ENCODE peak calls at places on chromosomes 4 and X, in eight cellular contexts. C is heart left ventricle, X is tibial artery, G is esophagus muscularis mucosa, S is aorta, O is IMR-90, P is GM23248, H is esophagus squamous epithelium. R is an unnamed sample. For H3K4me1, the result is how much of the 10 kb centered on the place peaks cover.

GRCh38 chrX:153727108-153727931 is 2.7 kb downstream of the ABCD1 start:
- DNase-seq in C (peak), X (peak), S (peak), G (no peak), H (no peak), O (no peak), P (peak), R (no peak)

GRCh38 chr4:71380721-71381120 is 41.9 kb downstream of the SLC4A4 start:
- DNase-seq in P (peak), G (no peak), H (no peak), X (no peak), C (no peak), O (peak), S (no peak), R (no peak)

GRCh38 chrX:120456973-120457372 is 12.1 kb downstream of the LAMP2 start:
- DNase-seq in P (peak), S (no peak), H (no peak), O (peak), X (no peak), C (no peak), G (no peak), R (no peak)

GRCh38 chrX:2500681-2501151 is at the start of the genes DHRSX and ZBED1:
- DNase-seq in X (no peak), H (no peak), C (peak), S (peak), P (peak), O (no peak), G (no peak), R (no peak)

GRCh38 chr4:1218892-1219552 is 29.9 kb downstream of the CTBP1 start:
- DNase-seq in X (no peak), G (no peak), P (no peak), C (no peak), S (no peak), H (no peak), O (no peak), R (no peak)

GRCh38 chr4:103948244-103949018 is 228.6 kb upstream of the TACR3 start:
- DNase-seq in X (no peak), O (no peak), H (no peak), S (no peak), P (no peak), G (no peak), C (no peak), R (no peak)

GRCh38 chr4:156223985-156224384 is 270.3 kb upstream of the CTSO start:
- DNase-seq in C (no peak), O (no peak), H (no peak), G (no peak), P (no peak), S (no peak), X (no peak), R (peak)

GRCh38 chr4:23602720-23603119 is 287.1 kb downstream of the PPARGC1A start:
- DNase-seq in H (no peak), S (no peak), O (no peak), G (no peak), X (no peak), P (no peak), C (no peak), R (no peak)

GRCh38 chrX:47366051-47366722 is 4.2 kb upstream of the ZNF157 start:
- DNase-seq in P (peak), G (peak), H (no peak), C (peak), O (peak), X (peak), S (peak), R (peak)

GRCh38 chrX:87941841-87942240 is 424.2 kb downstream of the KLHL4 start:
- DNase-seq in X (no peak), P (no peak), C (no peak), S (no peak), G (no peak), O (no peak), H (no peak), R (no peak)

DNA sequence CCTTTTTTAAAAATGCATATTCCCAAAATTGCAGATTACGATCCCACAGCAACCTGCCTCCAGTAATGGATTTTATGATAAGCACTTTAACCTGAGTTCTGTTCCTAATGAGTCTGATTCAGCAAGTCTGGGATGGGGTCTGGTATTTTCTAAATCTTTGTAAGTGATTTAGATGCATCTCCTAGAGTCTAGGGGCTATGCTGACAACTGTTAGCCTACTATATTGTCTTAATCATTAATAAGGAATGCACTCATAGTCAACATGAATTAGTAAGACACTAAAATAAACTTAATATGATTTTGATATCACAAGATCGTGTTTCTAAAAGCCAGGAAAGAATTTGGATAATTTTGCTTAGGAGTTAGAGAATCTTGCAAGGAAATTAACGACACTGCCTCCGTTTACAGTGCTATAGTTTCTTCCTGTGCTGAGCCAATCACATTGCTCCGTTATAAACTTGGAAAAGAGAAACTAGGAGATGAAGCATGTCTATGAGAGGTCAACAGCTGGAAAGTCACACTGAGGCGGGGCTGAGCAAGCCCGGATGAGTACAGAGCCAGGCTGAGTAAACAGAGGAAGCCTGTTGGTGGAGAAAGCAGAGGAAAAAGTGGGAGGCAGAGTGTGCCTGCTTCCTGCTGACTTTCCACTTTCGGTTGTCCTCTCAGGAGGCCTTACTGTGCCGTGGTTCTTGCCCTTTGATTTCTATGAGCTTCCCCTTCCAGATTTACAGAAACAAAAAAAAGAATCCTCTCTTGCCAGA is 5.4 kb downstream of the SCARB2 start:
- DNase-seq in H (no peak), X (peak), G (peak), C (peak), P (peak), S (peak), O (peak), R (peak)
- H3K4me1 ChIP-seq in H (half or more), X (under half), G (half or more), C (half or more), P (half or more), S (under half), O (under half), R (under half)

DNA sequence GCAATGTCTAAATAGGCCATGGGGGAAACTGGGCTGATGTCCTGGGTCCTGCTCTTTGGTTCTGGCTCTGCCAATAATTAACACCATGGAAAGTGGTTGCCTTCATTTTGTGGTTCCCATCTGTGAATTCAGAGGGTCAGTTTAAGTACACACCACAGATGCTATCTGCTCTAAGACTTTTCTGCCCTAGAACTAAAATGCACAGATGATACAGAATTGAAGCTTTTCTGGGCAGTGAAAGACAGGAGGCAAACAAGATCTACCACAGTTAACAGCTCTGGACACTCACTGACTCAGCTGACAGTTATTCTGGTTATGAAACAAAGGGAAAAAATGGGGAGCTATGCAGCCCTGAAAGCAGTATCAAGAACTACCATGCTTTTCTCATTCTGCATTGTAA is 37.3 kb downstream of the APBB2 start:
- DNase-seq in H (no peak), C (no peak), X (no peak), G (no peak), S (no peak), P (peak), O (peak), R (no peak)
- H3K4me1 ChIP-seq in H (under half), C (under half), X (under half), G (under half), S (under half), P (half or more), O (under half), R (under half)

GRCh38 chrX:79365591-79365990 is 1.5 kb downstream of the ITM2A start:
- DNase-seq in G (no peak), C (no peak), O (no peak), H (no peak), X (no peak), S (no peak), P (no peak), R (no peak)

GRCh38 chrX:79366556-79366887 is 612 bp downstream of the ITM2A start:
- DNase-seq in P (no peak), S (no peak), O (no peak), G (no peak), X (no peak), C (no peak), H (peak), R (no peak)

GRCh38 chrX:79361192-79361870 is 5.8 kb downstream of the ITM2A start:
- DNase-seq in C (no peak), H (no peak), O (no peak), X (no peak), P (no peak), S (no peak), G (no peak), R (no peak)

GRCh38 chrX:79366888-79367749 is at the start of gene ITM2A:
- DNase-seq in P (no peak), S (peak), G (no peak), X (peak), C (peak), H (no peak), O (no peak), R (peak)

DNA sequence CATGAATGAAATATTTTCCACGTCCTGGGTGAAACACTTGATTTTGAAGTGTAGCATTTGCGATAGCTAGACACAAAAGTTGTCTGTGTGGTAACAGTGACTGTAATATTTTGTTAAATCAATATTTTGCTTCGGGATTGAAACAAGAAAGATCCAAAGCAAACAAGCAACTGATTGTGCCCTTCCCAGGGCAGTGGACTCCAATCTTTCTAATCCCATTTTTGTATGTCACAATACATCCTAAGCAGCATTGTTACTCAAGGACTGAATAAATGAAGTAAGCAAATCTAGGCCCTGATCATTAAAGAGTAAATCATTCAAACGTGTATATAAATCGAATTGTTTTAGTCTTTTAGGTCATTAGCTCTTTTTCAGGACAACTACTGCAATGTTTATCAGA is 2.8 kb downstream of the ITM2A start:
- DNase-seq in X (no peak), G (no peak), S (no peak), O (no peak), C (no peak), H (no peak), P (no peak), R (no peak)
- H3K4me1 ChIP-seq in X (under half), G (under half), S (under half), O (under half), C (under half), H (under half), P (under half), R (under half)

GRCh38 chr4:140131663-140132229 is 22.2 kb downstream of the MAML3 start:
- DNase-seq in G (no peak), C (no peak), H (no peak), P (no peak), X (no peak), S (no peak), O (no peak), R (no peak)

GRCh38 chr4:140135529-140136021 is 18.4 kb downstream of the MAML3 start:
- DNase-seq in C (peak), S (peak), P (peak), G (no peak), X (no peak), O (no peak), H (no peak), R (no peak)

GRCh38 chr4:140134780-140135179 is 19.2 kb downstream of the MAML3 start:
- DNase-seq in G (no peak), O (no peak), P (no peak), X (no peak), S (no peak), H (no peak), C (no peak), R (no peak)

GRCh38 chr4:140130677-140131076 is 23.3 kb downstream of the MAML3 start:
- DNase-seq in O (peak), C (no peak), G (no peak), H (no peak), X (no peak), P (peak), S (no peak), R (peak)

DNA sequence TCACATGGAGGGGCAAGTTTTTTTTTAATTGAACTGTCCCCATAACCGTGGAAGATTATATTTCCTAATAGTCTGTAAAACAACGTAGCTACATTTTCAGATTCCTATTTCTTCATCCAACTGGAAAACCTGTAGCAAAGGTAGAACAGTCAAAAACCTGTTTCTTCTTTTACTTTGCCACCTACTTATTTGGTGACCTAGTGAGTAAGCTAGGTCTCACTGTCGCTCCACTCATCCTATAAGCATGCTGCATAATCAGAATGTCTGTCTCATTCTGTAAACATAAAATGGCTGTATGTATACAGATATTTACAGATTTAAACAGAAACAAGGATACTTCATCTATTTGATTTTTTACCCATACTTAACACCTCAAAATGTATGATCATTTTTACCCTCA is 20.4 kb downstream of the MAML3 start:
- DNase-seq in X (no peak), C (no peak), O (peak), H (no peak), P (peak), S (no peak), G (no peak), R (peak)
- H3K4me1 ChIP-seq in X (under half), C (under half), O (under half), H (under half), P (under half), S (under half), G (under half), R (under half)

DNA sequence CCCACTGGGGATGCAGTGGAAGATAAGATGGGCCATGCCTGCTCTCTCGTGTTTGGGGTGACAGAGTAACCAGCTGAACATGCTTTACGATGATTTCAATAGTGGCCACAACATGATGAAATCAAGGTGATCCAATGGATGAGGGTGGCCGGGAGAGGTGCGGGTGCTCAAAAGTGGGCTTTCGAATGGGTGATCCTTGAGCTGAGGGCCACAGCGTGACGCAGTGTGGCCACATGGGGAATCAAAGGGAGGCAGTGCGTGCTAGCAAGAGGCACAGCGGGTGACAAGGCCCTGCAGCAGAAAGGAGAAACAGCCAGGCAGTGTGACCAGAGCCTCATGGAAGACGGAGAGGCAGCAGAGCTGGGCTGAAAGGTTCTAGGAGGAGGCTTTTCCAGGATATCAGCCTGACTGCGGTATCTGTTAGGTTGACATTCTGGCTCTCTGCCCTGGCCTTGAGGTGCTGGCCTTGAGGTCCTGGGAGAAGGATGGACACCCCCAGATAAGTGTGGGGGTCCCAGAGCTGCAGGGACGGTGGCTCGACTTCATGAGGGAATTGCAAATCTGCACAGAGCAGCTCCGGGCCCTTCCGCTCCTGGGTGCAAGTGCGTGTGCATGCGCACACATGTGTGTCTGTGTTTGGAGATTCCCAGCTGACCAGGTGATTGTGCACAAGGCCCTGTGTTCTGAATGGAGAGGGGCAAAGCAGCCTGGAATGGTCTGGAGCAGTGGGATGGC is 38.0 kb upstream of the GPR78 start:
- DNase-seq in H (no peak), O (no peak), S (no peak), C (no peak), X (peak), G (no peak), P (no peak), R (no peak)
- H3K4me1 ChIP-seq in H (under half), O (under half), S (under half), C (under half), X (under half), G (under half), P (under half), R (under half)

GRCh38 chrX:37599735-37600134 is 28.3 kb downstream of the LANCL3 start:
- DNase-seq in O (no peak), X (no peak), H (no peak), G (no peak), S (no peak), C (no peak), P (no peak), R (no peak)
- H3K4me1 ChIP-seq in O (under half), X (under half), H (under half), G (under half), S (under half), C (under half), P (under half), R (under half)

DNA sequence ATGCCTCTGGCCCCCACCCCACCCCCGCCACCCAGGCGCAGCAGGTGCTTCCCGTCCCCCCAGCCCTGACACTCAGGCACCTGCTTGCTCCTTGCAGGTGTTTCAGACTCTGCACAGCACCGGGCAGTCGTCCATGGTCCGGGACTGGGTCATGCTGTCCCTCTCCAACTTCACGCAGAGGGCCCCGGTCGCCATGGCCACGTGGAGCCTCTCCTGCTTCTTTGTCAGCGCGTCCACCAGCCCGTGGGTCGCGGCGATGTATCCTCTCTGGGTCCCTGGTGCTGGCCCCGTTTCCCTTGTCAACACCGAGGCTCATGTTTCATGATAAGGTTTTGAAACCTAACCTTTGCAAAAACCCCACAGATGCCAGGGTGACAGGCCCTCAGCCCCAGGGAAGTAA is 10.2 kb upstream of the MSANTD1 start:
- DNase-seq in P (no peak), H (no peak), X (no peak), S (no peak), G (no peak), O (no peak), C (no peak), R (no peak)
- H3K4me1 ChIP-seq in P (under half), H (under half), X (under half), S (under half), G (under half), O (under half), C (under half), R (under half)

GRCh38 chr4:7642764-7643495 is 208.2 kb upstream of the PSAPL1 start:
- DNase-seq in O (no peak), G (no peak), P (no peak), C (no peak), S (no peak), X (no peak), H (no peak), R (no peak)
- H3K4me1 ChIP-seq in O (under half), G (under half), P (under half), C (under half), S (under half), X (under half), H (under half), R (under half)